ENCODE peak calls at places on chromosomes 13 and 19, in seven cellular contexts. One of them, this sample, is unnamed.

GRCh38 chr19:17755977-17756670 is 4.8 kb downstream of the FCHO1 start:
- DNase-seq in body of pancreas: peak
- DNase-seq in GM12864: peak
- DNase-seq in fibroblast of lung: peak
- DNase-seq in heart left ventricle: peak
- DNase-seq in AG04449: no peak
- DNase-seq in right cardiac atrium: peak
- DNase-seq in this sample: no peak

GRCh38 chr19:2055871-2056809 is 5.1 kb upstream of the MKNK2 start:
- DNase-seq in GM12864: no peak
- DNase-seq in body of pancreas: peak
- DNase-seq in heart left ventricle: peak
- DNase-seq in fibroblast of lung: peak
- DNase-seq in right cardiac atrium: peak
- DNase-seq in AG04449: no peak
- DNase-seq in this sample: no peak

GRCh38 chr13:19791953-19792537 is 9.3 kb upstream of the PSPC1 start:
- DNase-seq in AG04449: no peak
- DNase-seq in fibroblast of lung: no peak
- DNase-seq in right cardiac atrium: peak
- DNase-seq in body of pancreas: no peak
- DNase-seq in heart left ventricle: no peak
- DNase-seq in GM12864: no peak
- DNase-seq in this sample: no peak

GRCh38 chr19:19170053-19170945 is at the start of gene MEF2B:
- DNase-seq in AG04449: no peak
- DNase-seq in heart left ventricle: peak
- DNase-seq in GM12864: no peak
- DNase-seq in right cardiac atrium: peak
- DNase-seq in body of pancreas: peak
- DNase-seq in fibroblast of lung: peak
- DNase-seq in this sample: no peak

GRCh38 chr19:41442473-41443360 is at the start of gene ERICH4:
- DNase-seq in body of pancreas: no peak
- DNase-seq in heart left ventricle: no peak
- DNase-seq in GM12864: no peak
- DNase-seq in AG04449: no peak
- DNase-seq in fibroblast of lung: no peak
- DNase-seq in right cardiac atrium: no peak
- DNase-seq in this sample: no peak

GRCh38 chr19:6963937-6964336 is 57.3 kb downstream of the MBD3L2B start:
- DNase-seq in GM12864: no peak
- DNase-seq in fibroblast of lung: no peak
- DNase-seq in right cardiac atrium: no peak
- DNase-seq in heart left ventricle: no peak
- DNase-seq in body of pancreas: peak
- DNase-seq in AG04449: no peak
- DNase-seq in this sample: no peak

GRCh38 chr13:25468330-25469178 is 96.8 kb downstream of the ATP8A2 start:
- DNase-seq in fibroblast of lung: no peak
- DNase-seq in GM12864: no peak
- DNase-seq in body of pancreas: no peak
- DNase-seq in right cardiac atrium: peak
- DNase-seq in heart left ventricle: peak
- DNase-seq in AG04449: no peak
- DNase-seq in this sample: no peak

GRCh38 chr13:39105110-39105509 is 66.9 kb downstream of the NHLRC3 start:
- DNase-seq in heart left ventricle: no peak
- DNase-seq in right cardiac atrium: no peak
- DNase-seq in body of pancreas: no peak
- DNase-seq in fibroblast of lung: peak
- DNase-seq in GM12864: no peak
- DNase-seq in AG04449: no peak
- DNase-seq in this sample: peak

GRCh38 chr19:42042455-42043170 is 27.4 kb downstream of the GRIK5 start:
- DNase-seq in heart left ventricle: no peak
- DNase-seq in GM12864: no peak
- DNase-seq in fibroblast of lung: no peak
- DNase-seq in AG04449: no peak
- DNase-seq in body of pancreas: no peak
- DNase-seq in right cardiac atrium: no peak
- DNase-seq in this sample: no peak

GRCh38 chr19:31214997-31215396 is 134.2 kb downstream of the TSHZ3 start:
- DNase-seq in body of pancreas: no peak
- DNase-seq in heart left ventricle: no peak
- DNase-seq in fibroblast of lung: no peak
- DNase-seq in GM12864: no peak
- DNase-seq in right cardiac atrium: no peak
- DNase-seq in AG04449: no peak
- DNase-seq in this sample: no peak

GRCh38 chr19:55383789-55384575 is at the start of gene TMEM238:
- DNase-seq in right cardiac atrium: peak
- DNase-seq in fibroblast of lung: peak
- DNase-seq in AG04449: no peak
- DNase-seq in GM12864: no peak
- DNase-seq in body of pancreas: peak
- DNase-seq in heart left ventricle: peak
- DNase-seq in this sample: no peak

GRCh38 chr19:42325896-42326771 is 699 bp downstream of the MEGF8 start:
- DNase-seq in AG04449: no peak
- DNase-seq in GM12864: no peak
- DNase-seq in body of pancreas: peak
- DNase-seq in heart left ventricle: no peak
- DNase-seq in right cardiac atrium: peak
- DNase-seq in fibroblast of lung: no peak
- DNase-seq in this sample: no peak

GRCh38 chr13:94339116-94339687 is 140.3 kb downstream of the DCT start:
- DNase-seq in GM12864: no peak
- DNase-seq in fibroblast of lung: no peak
- DNase-seq in right cardiac atrium: no peak
- DNase-seq in AG04449: no peak
- DNase-seq in body of pancreas: no peak
- DNase-seq in heart left ventricle: no peak
- DNase-seq in this sample: no peak

GRCh38 chr13:98098511-98098910 is 44.4 kb upstream of the FARP1 start:
- DNase-seq in right cardiac atrium: no peak
- DNase-seq in GM12864: no peak
- DNase-seq in AG04449: no peak
- DNase-seq in fibroblast of lung: peak
- DNase-seq in heart left ventricle: no peak
- DNase-seq in body of pancreas: no peak
- DNase-seq in this sample: peak

GRCh38 chr19:8308891-8309291 is 733 bp upstream of the CD320 start:
- DNase-seq in body of pancreas: peak
- DNase-seq in GM12864: no peak
- DNase-seq in AG04449: no peak
- DNase-seq in right cardiac atrium: no peak
- DNase-seq in heart left ventricle: peak
- DNase-seq in fibroblast of lung: no peak
- DNase-seq in this sample: no peak

GRCh38 chr19:46115396-46116109 is 8.9 kb downstream of the IGFL3 start:
- DNase-seq in body of pancreas: no peak
- DNase-seq in fibroblast of lung: peak
- DNase-seq in GM12864: peak
- DNase-seq in heart left ventricle: no peak
- DNase-seq in AG04449: no peak
- DNase-seq in right cardiac atrium: no peak
- DNase-seq in this sample: peak

GRCh38 chr13:74084375-74084902 is 49.8 kb downstream of the KLF12 start:
- DNase-seq in fibroblast of lung: no peak
- DNase-seq in GM12864: no peak
- DNase-seq in AG04449: no peak
- DNase-seq in right cardiac atrium: no peak
- DNase-seq in heart left ventricle: no peak
- DNase-seq in body of pancreas: no peak
- DNase-seq in this sample: no peak

GRCh38 chr19:13024126-13024957 is 29.1 kb downstream of the NFIX start:
- DNase-seq in fibroblast of lung: no peak
- DNase-seq in right cardiac atrium: no peak
- DNase-seq in GM12864: no peak
- DNase-seq in AG04449: no peak
- DNase-seq in heart left ventricle: no peak
- DNase-seq in body of pancreas: no peak
- DNase-seq in this sample: no peak

GRCh38 chr13:101144808-101145419 is 271.4 kb downstream of the NALCN start:
- DNase-seq in GM12864: peak
- DNase-seq in AG04449: no peak
- DNase-seq in heart left ventricle: no peak
- DNase-seq in fibroblast of lung: peak
- DNase-seq in right cardiac atrium: no peak
- DNase-seq in body of pancreas: no peak
- DNase-seq in this sample: no peak

GRCh38 chr19:44071824-44072542 is at the start of gene ZNF284:
- DNase-seq in body of pancreas: peak
- DNase-seq in heart left ventricle: peak
- DNase-seq in AG04449: peak
- DNase-seq in GM12864: peak
- DNase-seq in fibroblast of lung: peak
- DNase-seq in right cardiac atrium: peak
- DNase-seq in this sample: peak
- H3K4me3 ChIP-seq in body of pancreas: peak
- H3K4me3 ChIP-seq in heart left ventricle: peak
- H3K4me3 ChIP-seq in AG04449: peak
- H3K4me3 ChIP-seq in GM12864: peak
- H3K4me3 ChIP-seq in fibroblast of lung: peak
- H3K4me3 ChIP-seq in right cardiac atrium: peak
- H3K4me3 ChIP-seq in this sample: peak

GRCh38 chr19:5827342-5827890 is 12.1 kb downstream of the FUT6 start:
- DNase-seq in AG04449: no peak
- DNase-seq in right cardiac atrium: no peak
- DNase-seq in fibroblast of lung: no peak
- DNase-seq in body of pancreas: no peak
- DNase-seq in heart left ventricle: no peak
- DNase-seq in GM12864: no peak
- DNase-seq in this sample: no peak
- H3K4me3 ChIP-seq in AG04449: peak
- H3K4me3 ChIP-seq in right cardiac atrium: peak
- H3K4me3 ChIP-seq in fibroblast of lung: peak
- H3K4me3 ChIP-seq in body of pancreas: no peak
- H3K4me3 ChIP-seq in heart left ventricle: no peak
- H3K4me3 ChIP-seq in GM12864: peak
- H3K4me3 ChIP-seq in this sample: peak

GRCh38 chr13:91169641-91170040 is 177.8 kb upstream of the MIR17HG start:
- DNase-seq in fibroblast of lung: no peak
- DNase-seq in right cardiac atrium: no peak
- DNase-seq in body of pancreas: no peak
- DNase-seq in heart left ventricle: no peak
- DNase-seq in AG04449: no peak
- DNase-seq in GM12864: no peak
- DNase-seq in this sample: no peak

GRCh38 chr13:91172160-91172559 is 175.3 kb upstream of the MIR17HG start:
- DNase-seq in fibroblast of lung: no peak
- DNase-seq in right cardiac atrium: no peak
- DNase-seq in GM12864: no peak
- DNase-seq in heart left ventricle: no peak
- DNase-seq in body of pancreas: no peak
- DNase-seq in AG04449: no peak
- DNase-seq in this sample: no peak

DNA sequence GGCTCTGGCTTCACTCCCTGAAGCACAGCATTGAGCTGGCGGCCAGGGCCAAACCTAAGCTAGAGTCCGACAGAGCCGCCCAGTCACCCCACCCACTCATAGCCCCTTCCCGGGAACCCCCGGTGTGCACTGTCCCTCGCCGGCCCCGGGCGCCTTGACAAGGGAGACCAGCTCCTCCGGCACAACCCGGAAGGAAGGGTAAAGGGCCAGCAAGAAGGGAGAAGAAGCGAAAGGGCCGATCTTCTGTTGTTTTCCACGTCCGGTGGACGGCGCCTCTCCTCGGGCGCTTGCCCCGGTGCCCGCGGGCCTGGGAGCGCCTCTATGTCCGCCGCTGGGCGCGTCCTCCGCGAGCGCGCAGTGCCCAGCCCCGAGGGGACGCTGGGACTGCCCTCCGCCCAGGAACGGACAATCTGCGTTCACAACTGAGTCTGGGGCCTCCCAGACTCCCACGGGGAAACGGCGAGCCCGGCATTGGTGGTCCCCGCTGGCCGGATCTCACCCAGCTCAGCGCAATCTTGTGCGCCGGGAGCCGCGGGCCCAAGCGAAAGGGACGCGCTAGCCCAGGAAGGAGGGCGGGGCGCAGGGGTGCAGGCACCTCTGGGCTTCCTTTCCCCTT is 172.5 kb upstream of the MIR17HG start:
- DNase-seq in right cardiac atrium: peak
- DNase-seq in AG04449: no peak
- DNase-seq in body of pancreas: no peak
- DNase-seq in GM12864: no peak
- DNase-seq in fibroblast of lung: no peak
- DNase-seq in heart left ventricle: no peak
- DNase-seq in this sample: no peak
- H3K4me3 ChIP-seq in right cardiac atrium: peak
- H3K4me3 ChIP-seq in AG04449: peak
- H3K4me3 ChIP-seq in body of pancreas: no peak
- H3K4me3 ChIP-seq in GM12864: no peak
- H3K4me3 ChIP-seq in fibroblast of lung: no peak
- H3K4me3 ChIP-seq in heart left ventricle: peak
- H3K4me3 ChIP-seq in this sample: peak

GRCh38 chr13:99630269-99630898 is 129.1 kb downstream of the TM9SF2 start:
- DNase-seq in right cardiac atrium: no peak
- DNase-seq in body of pancreas: no peak
- DNase-seq in AG04449: no peak
- DNase-seq in fibroblast of lung: no peak
- DNase-seq in heart left ventricle: no peak
- DNase-seq in GM12864: no peak
- DNase-seq in this sample: no peak

GRCh38 chr13:99628442-99628841 is 127.2 kb downstream of the TM9SF2 start:
- DNase-seq in body of pancreas: no peak
- DNase-seq in AG04449: no peak
- DNase-seq in heart left ventricle: no peak
- DNase-seq in GM12864: no peak
- DNase-seq in fibroblast of lung: no peak
- DNase-seq in right cardiac atrium: no peak
- DNase-seq in this sample: no peak

GRCh38 chr13:99629641-99630040 is 128.4 kb downstream of the TM9SF2 start:
- DNase-seq in fibroblast of lung: no peak
- DNase-seq in AG04449: no peak
- DNase-seq in right cardiac atrium: no peak
- DNase-seq in heart left ventricle: no peak
- DNase-seq in body of pancreas: no peak
- DNase-seq in GM12864: no peak
- DNase-seq in this sample: no peak

GRCh38 chr13:99624936-99625540 is 123.8 kb downstream of the TM9SF2 start:
- DNase-seq in body of pancreas: no peak
- DNase-seq in fibroblast of lung: no peak
- DNase-seq in GM12864: no peak
- DNase-seq in right cardiac atrium: no peak
- DNase-seq in heart left ventricle: no peak
- DNase-seq in AG04449: no peak
- DNase-seq in this sample: no peak

DNA sequence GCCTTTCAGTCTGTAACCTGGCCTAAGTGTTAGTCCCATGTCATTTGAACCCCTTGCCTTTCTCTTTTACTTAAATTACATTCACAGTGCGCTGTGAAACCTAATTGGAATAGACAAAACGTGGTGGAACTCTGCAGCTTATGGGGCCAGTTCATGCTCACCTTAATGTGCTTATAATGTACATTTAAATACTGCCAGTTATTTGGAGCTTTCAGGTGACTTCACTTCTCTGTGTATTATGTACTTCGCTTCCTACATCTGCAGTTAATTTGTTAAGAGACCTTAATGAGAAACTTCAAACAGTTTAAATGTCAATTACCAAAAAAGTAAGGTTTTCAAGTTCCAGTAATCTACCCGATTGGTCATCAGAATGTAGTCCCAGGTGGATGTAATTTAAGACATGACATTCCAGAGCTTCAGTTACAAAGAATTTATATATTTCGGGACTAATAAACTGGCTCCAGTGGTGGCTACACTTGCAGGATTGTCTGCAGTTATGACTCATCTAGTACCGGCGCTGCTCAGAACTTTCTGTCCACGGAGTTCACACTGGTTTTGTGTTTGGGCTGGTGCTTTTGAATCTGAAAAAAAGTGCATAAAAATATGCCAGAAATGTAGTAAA is 125.3 kb downstream of the TM9SF2 start:
- DNase-seq in GM12864: no peak
- DNase-seq in AG04449: peak
- DNase-seq in heart left ventricle: no peak
- DNase-seq in right cardiac atrium: no peak
- DNase-seq in fibroblast of lung: peak
- DNase-seq in body of pancreas: no peak
- DNase-seq in this sample: peak
- H3K4me3 ChIP-seq in GM12864: no peak
- H3K4me3 ChIP-seq in AG04449: no peak
- H3K4me3 ChIP-seq in heart left ventricle: no peak
- H3K4me3 ChIP-seq in right cardiac atrium: no peak
- H3K4me3 ChIP-seq in fibroblast of lung: no peak
- H3K4me3 ChIP-seq in body of pancreas: no peak
- H3K4me3 ChIP-seq in this sample: no peak